ENCODE peak calls at places on chromosomes 11 and 22, in ten cellular contexts. T is IMR-90; J is mammary epithelial cell; D is neuronal stem cell; S is colonic mucosa; Y is heart left ventricle; W is effector memory CD4-positive, alpha-beta T cell; I is aorta; V is right cardiac atrium; F is HepG2. R is an unnamed sample. For H3K4me1 and H3K9me3, the result is how much of the 10 kb centered on the place peaks cover.

GRCh38 chr11:84788220-84788619 is 838.9 kb downstream of the DLG2 start:
- DNase-seq in F (no peak), I (no peak), V (no peak), Y (no peak), S (no peak), T (no peak), J (peak), W (no peak), D (no peak), R (no peak)

GRCh38 chr11:14270690-14271542 is 88.1 kb downstream of the RRAS2 start:
- DNase-seq in V (no peak), T (no peak), D (no peak), I (no peak), F (no peak), Y (no peak), J (no peak), S (no peak), W (no peak), R (no peak)

GRCh38 chr11:78840623-78841022 is 266.0 kb upstream of the NARS2 start:
- DNase-seq in D (no peak), S (no peak), I (no peak), V (no peak), W (no peak), J (no peak), F (no peak), T (peak), Y (no peak), R (no peak)

GRCh38 chr11:45995342-45995734 is 72.9 kb downstream of the LARGE2 start:
- DNase-seq in F (no peak), J (no peak), T (no peak), W (no peak), I (no peak), D (no peak), Y (no peak), S (no peak), V (no peak), R (no peak)

GRCh38 chr11:68021167-68021787 is 9.2 kb upstream of the NDUFS8 start:
- DNase-seq in Y (peak), I (no peak), S (peak), V (no peak), D (no peak), F (no peak), J (no peak), W (no peak), T (no peak), R (peak)

GRCh38 chr22:19892249-19892879 is 37.7 kb upstream of the GNB1L start:
- DNase-seq in I (no peak), W (peak), J (peak), V (peak), S (no peak), F (peak), Y (no peak), T (peak), D (no peak), R (peak)

GRCh38 chr11:121521145-121522042 is 68.6 kb upstream of the SORL1-AS1 start:
- DNase-seq in S (no peak), I (no peak), W (no peak), F (no peak), T (peak), Y (no peak), D (no peak), V (no peak), J (peak), R (no peak)

GRCh38 chr11:104306862-104307474 is 143.0 kb upstream of the PDGFD start:
- DNase-seq in V (no peak), F (no peak), S (no peak), T (no peak), Y (no peak), W (no peak), I (no peak), D (no peak), J (no peak), R (no peak)

GRCh38 chr11:2828585-2829330 is 56.8 kb downstream of the CDKN1C start:
- DNase-seq in W (no peak), S (no peak), V (peak), J (no peak), F (no peak), T (no peak), I (no peak), Y (peak), D (no peak), R (no peak)

GRCh38 chr11:125075242-125075625 is 12.1 kb downstream of the SLC37A2 start:
- DNase-seq in W (no peak), S (no peak), V (peak), F (no peak), I (no peak), D (no peak), J (no peak), Y (no peak), T (no peak), R (no peak)

GRCh38 chr11:132779487-132779886 is 752.8 kb downstream of the OPCML start:
- DNase-seq in F (no peak), Y (no peak), V (no peak), W (no peak), D (no peak), T (peak), J (peak), S (no peak), I (no peak), R (no peak)

GRCh38 chr11:88886796-88887195 is 179.0 kb downstream of the GRM5 start:
- DNase-seq in W (no peak), D (peak), F (peak), S (peak), J (peak), T (peak), Y (no peak), I (no peak), V (no peak), R (peak)

GRCh38 chr11:26028294-26028954 is 303.5 kb upstream of the ANO3 start:
- DNase-seq in T (peak), F (peak), V (no peak), Y (no peak), W (no peak), I (no peak), D (no peak), J (peak), S (no peak), R (no peak)

GRCh38 chr22:23147632-23148387 is 2.5 kb downstream of the RAB36 start:
- DNase-seq in W (no peak), I (no peak), S (no peak), T (peak), V (peak), Y (no peak), D (no peak), F (peak), J (peak), R (no peak)

GRCh38 chr11:36228689-36229088 is 60.5 kb downstream of the COMMD9 start:
- DNase-seq in Y (no peak), F (no peak), D (no peak), I (no peak), J (no peak), S (no peak), V (no peak), W (no peak), T (no peak), R (no peak)

GRCh38 chr11:129277216-129277838 is 85.2 kb upstream of the ARHGAP32 start:
- DNase-seq in F (peak), I (no peak), T (peak), J (no peak), V (no peak), S (no peak), D (no peak), Y (no peak), W (no peak), R (no peak)

GRCh38 chr11:7511405-7511804 is 2.4 kb upstream of the PPFIBP2 start:
- DNase-seq in D (no peak), I (peak), J (no peak), V (peak), F (peak), W (no peak), S (peak), T (no peak), Y (peak), R (peak)

GRCh38 chr11:1785749-1786261 is 22.1 kb upstream of the CTSD start:
- DNase-seq in D (no peak), Y (no peak), S (no peak), I (no peak), J (no peak), T (no peak), F (no peak), W (no peak), V (no peak), R (no peak)

GRCh38 chr22:17411213-17411612 is 42.0 kb downstream of the CECR2 start:
- DNase-seq in T (no peak), V (peak), Y (no peak), I (no peak), W (no peak), S (no peak), F (no peak), J (no peak), D (no peak), R (no peak)

GRCh38 chr11:10673476-10674062 is 20.0 kb downstream of the IRAG1 start:
- DNase-seq in J (no peak), W (no peak), I (no peak), S (no peak), F (no peak), V (no peak), T (peak), D (no peak), Y (no peak), R (no peak)

GRCh38 chr22:50315289-50316113 is 8.1 kb upstream of the PLXNB2 start:
- DNase-seq in V (no peak), W (no peak), Y (no peak), J (no peak), D (no peak), I (no peak), F (no peak), S (no peak), T (no peak), R (peak)

GRCh38 chr11:69123593-69124545 is 31.9 kb upstream of the SMIM38 start:
- DNase-seq in S (no peak), Y (no peak), T (no peak), V (no peak), W (no peak), I (no peak), J (no peak), D (no peak), F (no peak), R (no peak)

GRCh38 chr11:60428517-60428916 is 855 bp upstream of the MS4A5 start:
- DNase-seq in V (no peak), I (no peak), D (no peak), S (no peak), T (no peak), W (no peak), J (peak), Y (no peak), F (no peak), R (no peak)

GRCh38 chr11:61847914-61848581 is 19.9 kb downstream of the FADS2 start:
- DNase-seq in V (no peak), S (no peak), F (no peak), I (no peak), J (no peak), W (no peak), Y (peak), T (no peak), D (no peak), R (no peak)

GRCh38 chr22:44387486-44387885 is 74.7 kb upstream of the SHISAL1 start:
- DNase-seq in W (no peak), S (no peak), I (peak), D (no peak), V (peak), F (no peak), J (no peak), Y (peak), T (no peak), R (no peak)

GRCh38 chr11:6022954-6023353 is 7.6 kb downstream of the OR56A1 start:
- DNase-seq in W (no peak), I (no peak), T (peak), Y (no peak), D (peak), V (no peak), S (no peak), J (peak), F (peak), R (peak)

GRCh38 chr22:40423882-40424640 is 53.7 kb downstream of the SGSM3 start:
- DNase-seq in I (peak), F (no peak), Y (no peak), J (no peak), W (no peak), S (no peak), V (no peak), T (no peak), D (no peak), R (no peak)

GRCh38 chr11:1870326-1870696 is 17.4 kb downstream of the LSP1 start:
- DNase-seq in W (no peak), V (no peak), Y (peak), T (no peak), D (no peak), J (no peak), S (no peak), I (peak), F (no peak), R (no peak)

GRCh38 chr11:133545199-133545709 is 13.0 kb upstream of the OPCML start:
- DNase-seq in Y (no peak), T (no peak), D (no peak), F (no peak), S (no peak), J (no peak), V (no peak), I (no peak), W (no peak), R (peak)

GRCh38 chr22:39900306-39901227 is at the start of gene GRAP2:
- DNase-seq in J (no peak), F (no peak), S (no peak), D (no peak), Y (no peak), V (no peak), W (peak), I (no peak), T (no peak), R (peak)

GRCh38 chr11:131614514-131615085 is 244.2 kb downstream of the NTM start:
- DNase-seq in W (no peak), F (no peak), D (no peak), I (no peak), Y (no peak), J (no peak), S (no peak), V (no peak), T (no peak), R (no peak)

GRCh38 chr11:15073361-15074205 is at the start of gene CALCB:
- DNase-seq in D (peak), J (peak), I (peak), F (no peak), Y (no peak), S (no peak), V (peak), W (no peak), T (peak), R (no peak)

GRCh38 chr22:33785283-33785991 is 134.8 kb downstream of the LARGE1 start:
- DNase-seq in S (no peak), V (no peak), T (peak), I (no peak), W (no peak), Y (no peak), D (no peak), F (peak), J (peak), R (no peak)

GRCh38 chr11:120245434-120245833 is 5.5 kb downstream of the POU2F3 start:
- DNase-seq in V (no peak), W (no peak), S (no peak), T (no peak), F (no peak), D (no peak), Y (no peak), I (no peak), J (no peak), R (no peak)

GRCh38 chr11:88175004-88175706 is at the start of gene RAB38:
- DNase-seq in D (peak), Y (peak), W (no peak), T (peak), J (peak), I (peak), S (peak), F (no peak), V (peak), R (peak)

GRCh38 chr11:32113200-32113599 is 22.3 kb downstream of the RCN1 start:
- DNase-seq in T (no peak), Y (no peak), W (no peak), J (no peak), V (no peak), I (no peak), S (no peak), D (no peak), F (no peak), R (no peak)

GRCh38 chr22:30217698-30218565 is 28.6 kb downstream of the LIF start:
- DNase-seq in V (no peak), J (peak), Y (peak), S (no peak), T (no peak), D (no peak), W (no peak), I (peak), F (no peak), R (no peak)

GRCh38 chr11:79094601-79095000 is 346.2 kb downstream of the TENM4 start:
- DNase-seq in T (no peak), F (no peak), V (no peak), W (no peak), I (peak), J (no peak), S (no peak), D (no peak), Y (no peak), R (no peak)

GRCh38 chr11:130197386-130198035 is 37.9 kb downstream of the ST14 start:
- DNase-seq in S (no peak), W (no peak), V (no peak), I (no peak), Y (peak), D (no peak), T (no peak), J (no peak), F (no peak), R (no peak)

DNA sequence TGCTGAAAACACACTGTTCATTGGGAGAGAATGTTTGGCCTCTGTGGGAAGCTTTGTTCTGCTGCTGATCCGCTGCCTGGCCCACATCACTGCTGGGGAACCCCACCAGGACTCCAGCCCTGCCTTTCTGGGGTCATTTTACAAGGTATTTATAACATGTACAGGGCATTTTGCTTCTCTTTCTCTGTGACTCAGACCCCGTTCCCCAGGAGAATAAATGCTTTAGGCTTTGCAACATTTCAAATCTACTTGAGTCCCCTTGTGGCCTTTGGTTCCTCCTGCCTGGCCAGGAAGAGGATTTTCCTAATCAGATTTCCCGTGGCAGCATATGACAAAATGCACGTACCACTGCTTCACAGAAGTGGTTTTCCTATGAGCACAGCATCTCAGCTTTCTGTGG is 43.0 kb downstream of the BTG4 start:
- DNase-seq in I (no peak), D (no peak), W (no peak), F (no peak), T (peak), J (no peak), V (peak), Y (no peak), S (no peak), R (no peak)
- H3K4me1 ChIP-seq in I (under half), D (under half), W (under half), F (under half), T (under half), J (under half), V (under half), Y (under half), S (under half), R (under half)

GRCh38 chr22:48676266-48677167 is 1151.2 kb downstream of the BRD1 start:
- DNase-seq in T (no peak), D (no peak), V (peak), W (no peak), S (no peak), J (no peak), Y (peak), F (no peak), I (no peak), R (no peak)

GRCh38 chr22:48675828-48676145 is 1151.9 kb downstream of the BRD1 start:
- DNase-seq in F (no peak), W (no peak), V (peak), I (no peak), D (no peak), T (no peak), Y (no peak), S (no peak), J (no peak), R (no peak)

GRCh38 chr22:48678171-48679135 is 1149.2 kb downstream of the BRD1 start:
- DNase-seq in W (no peak), J (no peak), I (no peak), T (no peak), D (no peak), F (no peak), V (peak), Y (peak), S (no peak), R (no peak)

GRCh38 chr22:48677621-48678020 is 1150.1 kb downstream of the BRD1 start:
- DNase-seq in T (no peak), V (peak), Y (peak), W (no peak), S (no peak), J (no peak), I (no peak), F (no peak), D (no peak), R (no peak)

GRCh38 chr22:48677168-48677520 is 1150.5 kb downstream of the BRD1 start:
- DNase-seq in T (no peak), D (no peak), I (no peak), W (no peak), Y (peak), J (no peak), V (peak), S (no peak), F (no peak), R (no peak)
- H3K9me3 ChIP-seq in T (half or more), D (under half), I (under half), W (under half), Y (under half), J (half or more), V (under half), S (under half), F (under half), R (under half)

GRCh38 chr11:98061858-98062257 is 958.9 kb upstream of the CNTN5 start:
- DNase-seq in W (no peak), D (no peak), S (no peak), Y (no peak), F (no peak), T (no peak), V (no peak), I (no peak), J (no peak), R (no peak)

GRCh38 chr11:98062714-98063113 is 958.0 kb upstream of the CNTN5 start:
- DNase-seq in T (no peak), W (no peak), Y (no peak), V (no peak), I (no peak), J (no peak), D (no peak), F (no peak), S (no peak), R (no peak)

GRCh38 chr11:98060759-98061158 is 960.0 kb upstream of the CNTN5 start:
- DNase-seq in W (no peak), J (no peak), D (no peak), V (no peak), F (no peak), I (no peak), S (no peak), Y (no peak), T (no peak), R (no peak)

GRCh38 chr11:98056945-98057344 is 963.8 kb upstream of the CNTN5 start:
- DNase-seq in D (no peak), Y (no peak), T (no peak), J (no peak), W (no peak), V (no peak), S (no peak), F (no peak), I (no peak), R (no peak)

GRCh38 chr11:98059488-98059887 is 961.3 kb upstream of the CNTN5 start:
- DNase-seq in F (no peak), V (no peak), D (no peak), I (no peak), S (no peak), Y (no peak), W (no peak), J (no peak), T (no peak), R (no peak)
- H3K4me1 ChIP-seq in F (under half), V (under half), D (under half), I (under half), S (under half), Y (under half), W (under half), J (under half), T (under half), R (under half)

GRCh38 chr22:48507171-48507570 is 1320.5 kb downstream of the BRD1 start:
- DNase-seq in V (peak), I (no peak), W (no peak), S (no peak), D (no peak), T (no peak), J (no peak), F (no peak), Y (no peak), R (no peak)
- H3K9me3 ChIP-seq in V (under half), I (under half), W (under half), S (under half), D (under half), T (half or more), J (under half), F (under half), Y (under half), R (under half)